ENCODE peak calls at places on chromosomes 6 and 20, in six cellular contexts. One of them, this sample, is unnamed.

GRCh38 chr20:40777653-40778052 is 88.6 kb upstream of the MAFB start:
- DNase-seq in endothelial cell: no peak
- DNase-seq in epithelial cell of esophagus: no peak
- DNase-seq in heart right ventricle: no peak
- DNase-seq in endodermal cell: no peak
- DNase-seq in neural progenitor cell: no peak
- DNase-seq in this sample: no peak

GRCh38 chr20:3751664-3752385 is 15.7 kb downstream of the ADISSP start:
- DNase-seq in endothelial cell: no peak
- DNase-seq in epithelial cell of esophagus: peak
- DNase-seq in endodermal cell: peak
- DNase-seq in heart right ventricle: peak
- DNase-seq in neural progenitor cell: peak
- DNase-seq in this sample: no peak

GRCh38 chr20:57656252-57656820 is 36.1 kb upstream of the ZBP1 start:
- DNase-seq in endodermal cell: peak
- DNase-seq in endothelial cell: peak
- DNase-seq in heart right ventricle: peak
- DNase-seq in neural progenitor cell: no peak
- DNase-seq in epithelial cell of esophagus: no peak
- DNase-seq in this sample: no peak

GRCh38 chr20:57398231-57398821 is 7.1 kb downstream of the RBM38 start:
- DNase-seq in epithelial cell of esophagus: no peak
- DNase-seq in heart right ventricle: peak
- DNase-seq in endothelial cell: no peak
- DNase-seq in endodermal cell: no peak
- DNase-seq in neural progenitor cell: no peak
- DNase-seq in this sample: no peak

GRCh38 chr6:33672808-33673207 is 38.7 kb downstream of the UQCC2 start:
- DNase-seq in endodermal cell: peak
- DNase-seq in endothelial cell: no peak
- DNase-seq in neural progenitor cell: peak
- DNase-seq in heart right ventricle: peak
- DNase-seq in epithelial cell of esophagus: peak
- DNase-seq in this sample: no peak

GRCh38 chr6:131954099-131954774 is 3.1 kb upstream of the CCN2 start:
- DNase-seq in neural progenitor cell: no peak
- DNase-seq in heart right ventricle: no peak
- DNase-seq in endothelial cell: no peak
- DNase-seq in epithelial cell of esophagus: peak
- DNase-seq in endodermal cell: no peak
- DNase-seq in this sample: no peak

GRCh38 chr20:44692932-44693476 is 22.2 kb upstream of the CCN5 start:
- DNase-seq in epithelial cell of esophagus: peak
- DNase-seq in endothelial cell: no peak
- DNase-seq in endodermal cell: peak
- DNase-seq in neural progenitor cell: no peak
- DNase-seq in heart right ventricle: peak
- DNase-seq in this sample: no peak

GRCh38 chr6:33295621-33296369 is 2.9 kb downstream of the RGL2 start:
- DNase-seq in neural progenitor cell: no peak
- DNase-seq in heart right ventricle: no peak
- DNase-seq in endodermal cell: no peak
- DNase-seq in epithelial cell of esophagus: no peak
- DNase-seq in endothelial cell: no peak
- DNase-seq in this sample: no peak

GRCh38 chr6:169970306-169970988 is 219.0 kb downstream of the ERMARD start:
- DNase-seq in heart right ventricle: no peak
- DNase-seq in epithelial cell of esophagus: no peak
- DNase-seq in neural progenitor cell: no peak
- DNase-seq in endodermal cell: peak
- DNase-seq in endothelial cell: no peak
- DNase-seq in this sample: no peak

GRCh38 chr6:72049376-72049775 is 163.0 kb downstream of the RIMS1 start:
- DNase-seq in endodermal cell: no peak
- DNase-seq in neural progenitor cell: no peak
- DNase-seq in epithelial cell of esophagus: no peak
- DNase-seq in endothelial cell: no peak
- DNase-seq in heart right ventricle: no peak
- DNase-seq in this sample: no peak

GRCh38 chr6:154797857-154798256 is 64.6 kb downstream of the SCAF8 start:
- DNase-seq in endodermal cell: no peak
- DNase-seq in endothelial cell: no peak
- DNase-seq in epithelial cell of esophagus: no peak
- DNase-seq in neural progenitor cell: no peak
- DNase-seq in heart right ventricle: no peak
- DNase-seq in this sample: no peak

GRCh38 chr6:47309326-47310130 is at the start of gene TNFRSF21:
- DNase-seq in heart right ventricle: peak
- DNase-seq in epithelial cell of esophagus: peak
- DNase-seq in endodermal cell: peak
- DNase-seq in endothelial cell: peak
- DNase-seq in neural progenitor cell: peak
- DNase-seq in this sample: peak
- TF ChIP-seq CTCF in heart right ventricle: peak
- TF ChIP-seq CTCF in epithelial cell of esophagus: peak
- TF ChIP-seq CTCF in endodermal cell: peak
- TF ChIP-seq CTCF in endothelial cell: peak
- TF ChIP-seq CTCF in neural progenitor cell: peak
- TF ChIP-seq CTCF in this sample: peak

DNA sequence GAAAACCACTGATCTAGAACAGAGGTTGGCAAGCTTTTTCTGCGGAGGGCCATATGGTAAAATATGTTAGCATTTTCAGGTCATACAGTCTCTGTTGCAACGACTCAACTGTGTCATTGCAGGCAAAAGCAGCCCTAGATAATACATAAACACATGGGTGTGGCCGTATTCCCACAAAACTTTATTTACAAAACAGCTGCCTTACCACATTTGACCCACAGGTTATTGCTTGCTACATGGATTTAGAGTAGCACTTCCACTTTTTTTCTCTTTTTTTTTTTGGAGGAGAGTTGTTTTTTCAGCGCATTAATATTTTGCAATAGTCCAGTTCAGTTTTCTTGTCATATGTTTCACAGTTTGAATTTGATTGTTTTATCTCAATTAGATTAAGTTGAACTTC is 2.5 kb upstream of the IGF2R start:
- DNase-seq in epithelial cell of esophagus: peak
- DNase-seq in neural progenitor cell: no peak
- DNase-seq in endothelial cell: no peak
- DNase-seq in endodermal cell: no peak
- DNase-seq in heart right ventricle: no peak
- DNase-seq in this sample: no peak
- TF ChIP-seq CTCF in epithelial cell of esophagus: peak
- TF ChIP-seq CTCF in neural progenitor cell: no peak
- TF ChIP-seq CTCF in endothelial cell: no peak
- TF ChIP-seq CTCF in endodermal cell: peak
- TF ChIP-seq CTCF in heart right ventricle: no peak
- TF ChIP-seq CTCF in this sample: no peak

GRCh38 chr20:1209447-1210387 is 6.5 kb downstream of the C20orf202 start:
- DNase-seq in neural progenitor cell: no peak
- DNase-seq in epithelial cell of esophagus: peak
- DNase-seq in endodermal cell: no peak
- DNase-seq in heart right ventricle: no peak
- DNase-seq in endothelial cell: no peak
- DNase-seq in this sample: no peak
- TF ChIP-seq CTCF in neural progenitor cell: peak
- TF ChIP-seq CTCF in epithelial cell of esophagus: peak
- TF ChIP-seq CTCF in endodermal cell: peak
- TF ChIP-seq CTCF in heart right ventricle: no peak
- TF ChIP-seq CTCF in endothelial cell: no peak
- TF ChIP-seq CTCF in this sample: peak

GRCh38 chr6:3163248-3163594 is 5.9 kb upstream of the TUBB2A start:
- DNase-seq in neural progenitor cell: no peak
- DNase-seq in endodermal cell: no peak
- DNase-seq in heart right ventricle: no peak
- DNase-seq in epithelial cell of esophagus: no peak
- DNase-seq in endothelial cell: no peak
- DNase-seq in this sample: no peak
- TF ChIP-seq CTCF in neural progenitor cell: no peak
- TF ChIP-seq CTCF in endodermal cell: peak
- TF ChIP-seq CTCF in heart right ventricle: no peak
- TF ChIP-seq CTCF in epithelial cell of esophagus: no peak
- TF ChIP-seq CTCF in endothelial cell: no peak
- TF ChIP-seq CTCF in this sample: peak

GRCh38 chr6:4844108-4844507 is 67.9 kb downstream of the CDYL start:
- DNase-seq in endodermal cell: peak
- DNase-seq in neural progenitor cell: no peak
- DNase-seq in endothelial cell: no peak
- DNase-seq in epithelial cell of esophagus: no peak
- DNase-seq in heart right ventricle: no peak
- DNase-seq in this sample: no peak
- TF ChIP-seq CTCF in endodermal cell: peak
- TF ChIP-seq CTCF in neural progenitor cell: peak
- TF ChIP-seq CTCF in endothelial cell: peak
- TF ChIP-seq CTCF in epithelial cell of esophagus: peak
- TF ChIP-seq CTCF in heart right ventricle: no peak
- TF ChIP-seq CTCF in this sample: no peak

GRCh38 chr6:113089056-113089455 is 741.9 kb downstream of the RFPL4B start:
- DNase-seq in endothelial cell: no peak
- DNase-seq in neural progenitor cell: no peak
- DNase-seq in epithelial cell of esophagus: no peak
- DNase-seq in heart right ventricle: no peak
- DNase-seq in endodermal cell: peak
- DNase-seq in this sample: no peak
- TF ChIP-seq CTCF in endothelial cell: no peak
- TF ChIP-seq CTCF in neural progenitor cell: peak
- TF ChIP-seq CTCF in epithelial cell of esophagus: no peak
- TF ChIP-seq CTCF in heart right ventricle: no peak
- TF ChIP-seq CTCF in endodermal cell: peak
- TF ChIP-seq CTCF in this sample: no peak

GRCh38 chr20:19789009-19789408 is 31.0 kb downstream of the RIN2 start:
- DNase-seq in epithelial cell of esophagus: no peak
- DNase-seq in endodermal cell: no peak
- DNase-seq in neural progenitor cell: peak
- DNase-seq in heart right ventricle: no peak
- DNase-seq in endothelial cell: no peak
- DNase-seq in this sample: no peak
- TF ChIP-seq CTCF in epithelial cell of esophagus: no peak
- TF ChIP-seq CTCF in endodermal cell: peak
- TF ChIP-seq CTCF in neural progenitor cell: peak
- TF ChIP-seq CTCF in heart right ventricle: no peak
- TF ChIP-seq CTCF in endothelial cell: no peak
- TF ChIP-seq CTCF in this sample: no peak